ENCODE peak calls at places on chromosomes 3 and 15, in eight cellular contexts. Q, O, E, R, A, M, B and U are unnamed samples.

GRCh38 chr3:106446271-106446670 is 577.5 kb upstream of the CBLB start:
- DNase-seq in Q (no peak), O (no peak), E (no peak), R (no peak), A (no peak), M (no peak), B (no peak), U (no peak)

GRCh38 chr3:43496740-43497375 is 125.0 kb downstream of the ANO10 start:
- DNase-seq in Q (no peak), O (no peak), E (no peak), R (no peak), A (no peak), M (no peak), B (no peak), U (no peak)

GRCh38 chr3:141422961-141423582 is 54.8 kb downstream of the ZBTB38 start:
- DNase-seq in Q (no peak), O (no peak), E (no peak), R (no peak), A (no peak), M (no peak), B (no peak), U (no peak)

GRCh38 chr3:131804565-131805133 is 230.2 kb downstream of the CPNE4 start:
- DNase-seq in Q (no peak), O (no peak), E (no peak), R (no peak), A (no peak), M (no peak), B (no peak), U (no peak)

GRCh38 chr3:43994594-43995077 is 247.1 kb upstream of the TOPAZ1 start:
- DNase-seq in Q (no peak), O (no peak), E (no peak), R (no peak), A (no peak), M (no peak), B (no peak), U (no peak)

GRCh38 chr3:72630614-72631344 is 217.5 kb downstream of the SHQ1 start:
- DNase-seq in Q (no peak), O (no peak), E (no peak), R (no peak), A (no peak), M (no peak), B (no peak), U (no peak)

GRCh38 chr3:59425371-59425770 is 375.5 kb upstream of the CFAP20DC start:
- DNase-seq in Q (no peak), O (no peak), E (peak), R (no peak), A (peak), M (peak), B (peak), U (no peak)

GRCh38 chr15:33324609-33325008 is 13.8 kb downstream of the RYR3 start:
- DNase-seq in Q (no peak), O (no peak), E (no peak), R (no peak), A (no peak), M (no peak), B (no peak), U (no peak)

GRCh38 chr15:49637857-49638256 is 17.0 kb downstream of the DTWD1 start:
- DNase-seq in Q (no peak), O (no peak), E (no peak), R (no peak), A (no peak), M (no peak), B (no peak), U (no peak)

GRCh38 chr3:159928071-159928491 is 60.6 kb upstream of the IL12A start:
- DNase-seq in Q (no peak), O (no peak), E (peak), R (no peak), A (no peak), M (no peak), B (peak), U (no peak)

GRCh38 chr15:88664151-88664778 is 25.4 kb downstream of the ISG20 start:
- DNase-seq in Q (no peak), O (no peak), E (no peak), R (peak), A (no peak), M (no peak), B (no peak), U (no peak)

GRCh38 chr3:50163572-50163971 is 8.4 kb downstream of the SEMA3F start:
- DNase-seq in Q (no peak), O (no peak), E (no peak), R (no peak), A (no peak), M (no peak), B (no peak), U (no peak)
- H3K27ac ChIP-seq in Q (peak), O (peak), E (no peak), R (peak), A (peak), M (peak), B (peak), U (no peak)

DNA sequence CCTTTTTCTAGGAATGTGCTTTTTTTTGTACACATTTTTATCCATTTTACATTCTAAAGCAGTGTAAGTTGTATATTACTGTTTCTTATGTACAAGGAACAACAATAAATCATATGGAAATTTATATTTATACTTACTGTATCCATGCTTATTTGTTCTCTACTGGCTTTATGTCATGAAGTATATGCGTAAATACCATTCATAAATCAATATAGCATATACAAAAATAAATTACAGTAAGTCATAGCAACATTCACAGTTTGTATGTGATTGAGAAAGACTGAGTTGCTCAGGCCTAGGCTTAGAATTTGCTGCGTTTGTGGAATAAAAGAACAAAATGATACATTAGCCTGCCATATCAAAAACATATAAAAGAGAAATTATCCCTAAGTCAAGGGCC is 16.5 kb downstream of the THBS1 start:
- DNase-seq in Q (no peak), O (no peak), E (no peak), R (no peak), A (no peak), M (no peak), B (no peak), U (no peak)
- H3K27ac ChIP-seq in Q (no peak), O (no peak), E (no peak), R (no peak), A (no peak), M (no peak), B (no peak), U (no peak)

DNA sequence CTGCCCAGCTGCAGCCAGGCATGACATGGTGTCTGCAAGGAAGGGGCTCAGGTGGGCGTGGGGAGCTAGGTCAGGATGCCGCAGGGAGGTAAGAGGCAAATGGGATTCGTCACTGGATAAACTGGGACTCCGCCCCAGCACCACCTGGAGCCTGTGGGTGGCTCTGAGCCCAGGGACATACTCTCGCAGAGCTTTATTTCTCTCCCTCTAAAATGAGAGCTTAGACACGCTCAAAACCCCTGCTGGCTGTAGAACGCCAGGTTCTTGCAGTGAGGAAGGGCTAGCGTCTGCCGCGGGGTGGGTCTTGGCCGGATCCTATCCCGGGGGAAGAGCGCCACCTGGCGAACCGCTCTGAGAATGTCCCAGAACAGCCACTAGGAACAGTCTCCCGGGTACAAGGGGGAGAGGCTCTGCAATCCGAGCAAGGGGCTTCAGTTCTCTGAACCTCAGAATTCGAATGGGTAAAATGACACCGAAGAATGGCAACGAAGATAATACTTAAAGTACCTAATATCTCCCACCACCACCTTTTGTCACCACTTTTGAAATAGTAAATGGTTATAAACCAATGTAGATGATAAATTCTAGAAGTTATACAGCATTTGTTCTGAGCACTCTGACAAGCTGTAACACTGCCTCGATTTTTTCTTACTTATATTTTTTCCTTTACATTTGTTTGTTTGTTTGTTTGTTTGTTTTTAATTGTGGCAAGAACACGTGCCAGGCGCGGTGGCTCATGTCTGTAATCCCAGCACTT is 53.2 kb upstream of the SRGAP3 start:
- DNase-seq in Q (peak), O (peak), E (peak), R (peak), A (peak), M (peak), B (peak), U (peak)
- H3K27ac ChIP-seq in Q (no peak), O (no peak), E (peak), R (no peak), A (no peak), M (no peak), B (peak), U (no peak)

DNA sequence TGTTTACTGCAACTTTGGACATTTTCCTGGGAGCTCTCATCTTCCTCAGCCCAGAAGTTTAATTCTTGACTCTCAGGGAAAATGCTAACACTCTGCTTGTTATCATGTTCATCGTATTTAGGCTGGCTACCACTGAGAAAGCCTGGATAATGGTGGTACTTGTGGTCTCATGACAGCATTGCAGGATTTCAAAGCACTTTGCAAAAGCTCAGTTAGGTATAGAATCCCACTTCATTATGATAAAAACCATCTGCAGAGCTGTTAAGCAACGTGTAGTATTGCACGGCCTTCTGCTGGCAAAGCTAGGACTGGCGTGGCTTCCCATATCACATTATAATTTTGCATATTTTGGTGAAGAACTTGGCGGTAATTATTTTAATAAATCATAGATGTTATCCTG is 8.9 kb downstream of the RAB8B start:
- DNase-seq in Q (no peak), O (no peak), E (no peak), R (no peak), A (no peak), M (no peak), B (no peak), U (no peak)
- H3K27ac ChIP-seq in Q (no peak), O (no peak), E (no peak), R (no peak), A (peak), M (no peak), B (no peak), U (no peak)

GRCh38 chr3:12197475-12197874 is 38.8 kb upstream of the TIMP4 start:
- DNase-seq in Q (no peak), O (no peak), E (no peak), R (no peak), A (no peak), M (no peak), B (no peak), U (no peak)
- H3K27ac ChIP-seq in Q (no peak), O (no peak), E (no peak), R (no peak), A (no peak), M (no peak), B (no peak), U (no peak)

GRCh38 chr3:16060945-16061344 is 113.5 kb upstream of the GALNT15 start:
- DNase-seq in Q (no peak), O (peak), E (no peak), R (peak), A (peak), M (peak), B (peak), U (peak)
- H3K27ac ChIP-seq in Q (peak), O (peak), E (peak), R (peak), A (peak), M (peak), B (peak), U (peak)

GRCh38 chr3:150311156-150311555 is 96.9 kb upstream of the TSC22D2 start:
- DNase-seq in Q (no peak), O (no peak), E (no peak), R (no peak), A (no peak), M (no peak), B (no peak), U (no peak)
- H3K27ac ChIP-seq in Q (peak), O (no peak), E (no peak), R (no peak), A (peak), M (no peak), B (no peak), U (no peak)

GRCh38 chr3:172057624-172058023 is 18.2 kb downstream of the FNDC3B start:
- DNase-seq in Q (no peak), O (no peak), E (no peak), R (no peak), A (no peak), M (no peak), B (no peak), U (no peak)

GRCh38 chr3:172054115-172054764 is 14.9 kb downstream of the FNDC3B start:
- DNase-seq in Q (no peak), O (no peak), E (no peak), R (no peak), A (no peak), M (no peak), B (no peak), U (no peak)

GRCh38 chr3:172059532-172059931 is 20.2 kb downstream of the FNDC3B start:
- DNase-seq in Q (no peak), O (no peak), E (no peak), R (no peak), A (no peak), M (no peak), B (no peak), U (no peak)

GRCh38 chr3:172056416-172056815 is 17.0 kb downstream of the FNDC3B start:
- DNase-seq in Q (no peak), O (no peak), E (no peak), R (no peak), A (no peak), M (no peak), B (no peak), U (no peak)

GRCh38 chr3:172057059-172057458 is 17.7 kb downstream of the FNDC3B start:
- DNase-seq in Q (no peak), O (no peak), E (no peak), R (no peak), A (no peak), M (no peak), B (no peak), U (no peak)
- H3K27ac ChIP-seq in Q (no peak), O (no peak), E (no peak), R (no peak), A (peak), M (no peak), B (no peak), U (no peak)

GRCh38 chr3:117393801-117394200 is 684.2 kb downstream of the TUSC7 start:
- DNase-seq in Q (no peak), O (no peak), E (no peak), R (no peak), A (no peak), M (no peak), B (no peak), U (no peak)

GRCh38 chr3:117398166-117398954 is 688.8 kb downstream of the TUSC7 start:
- DNase-seq in Q (no peak), O (no peak), E (no peak), R (no peak), A (no peak), M (no peak), B (no peak), U (peak)

GRCh38 chr3:117393119-117393518 is 683.5 kb downstream of the TUSC7 start:
- DNase-seq in Q (no peak), O (no peak), E (no peak), R (no peak), A (no peak), M (no peak), B (no peak), U (no peak)
- H3K27ac ChIP-seq in Q (no peak), O (no peak), E (no peak), R (no peak), A (no peak), M (no peak), B (no peak), U (no peak)